ENCODE peak calls at places on chromosomes 3 and 15, in six cellular contexts. F is Calu3, E is tibial nerve, X is NCI-H1105, C is AG08396, K is neural crest cell. V is an unnamed sample.

GRCh38 chr15:57158589-57158988 is 217.7 kb upstream of the CGNL1 start:
- DNase-seq in E (no peak), K (no peak), C (peak), F (no peak), X (peak), V (no peak)

GRCh38 chr15:79372428-79372827 is 59.7 kb upstream of the MINAR1 start:
- DNase-seq in C (no peak), K (no peak), X (no peak), E (no peak), F (no peak), V (no peak)

GRCh38 chr3:154122912-154123559 is 1.8 kb downstream of the ARHGEF26 start:
- DNase-seq in F (peak), C (peak), K (no peak), X (peak), E (no peak), V (no peak)

GRCh38 chr3:69271098-69271497 is 114.8 kb downstream of the FRMD4B start:
- DNase-seq in K (no peak), F (no peak), E (no peak), C (no peak), X (no peak), V (no peak)

GRCh38 chr15:63288342-63288741 is 10.9 kb downstream of the APH1B start:
- DNase-seq in E (no peak), X (no peak), C (no peak), F (no peak), K (no peak), V (no peak)

GRCh38 chr15:39586387-39587171 is 5.7 kb downstream of the THBS1 start:
- DNase-seq in K (no peak), X (no peak), E (no peak), F (no peak), C (no peak), V (no peak)

GRCh38 chr15:60589728-60590127 is 110.8 kb upstream of the ICE2 start:
- DNase-seq in X (no peak), K (no peak), C (no peak), E (no peak), F (no peak), V (no peak)

GRCh38 chr3:18444597-18445420 is 19.7 kb upstream of the SATB1 start:
- DNase-seq in X (peak), E (peak), F (peak), C (peak), K (peak), V (peak)

GRCh38 chr15:91942676-91943417 is 89.3 kb downstream of the SLCO3A1 start:
- DNase-seq in C (peak), K (no peak), X (no peak), F (peak), E (peak), V (peak)

GRCh38 chr15:23529891-23530290 is 35.6 kb upstream of the MKRN3 start:
- DNase-seq in F (no peak), X (no peak), E (no peak), C (no peak), K (no peak), V (no peak)

GRCh38 chr3:4738737-4739274 is 240.4 kb upstream of the BHLHE40 start:
- DNase-seq in C (no peak), E (no peak), X (no peak), K (no peak), F (no peak), V (no peak)

GRCh38 chr3:132788299-132788698 is 66.1 kb upstream of the NPHP3 start:
- DNase-seq in F (no peak), X (peak), E (no peak), C (peak), K (no peak), V (no peak)

GRCh38 chr3:44130249-44130648 is 111.4 kb upstream of the TOPAZ1 start:
- DNase-seq in F (no peak), E (no peak), C (no peak), X (no peak), K (no peak), V (no peak)

V was measured in coronary artery.